ENCODE peak calls at places on chromosomes 3 and 15, in six cellular contexts. One of them, this sample, is unnamed.

GRCh38 chr3:192652731-192653130 is 74.6 kb downstream of the FGF12 start:
- DNase-seq in activated CD8-positive, alpha-beta T cell treated with anti-CD3 and anti-CD28 coated beads, Interleukin-2, amount 10 ng/mL, durations not matched to agents 7 days and 5 days: no peak
- DNase-seq in ELR: peak; percentile 2
- DNase-seq in HS-5: no peak
- DNase-seq in substantia nigra: no peak
- DNase-seq in psoas muscle: no peak
- DNase-seq in this sample: no peak

GRCh38 chr15:83626171-83626802 is 27.6 kb upstream of the ADAMTSL3 start:
- DNase-seq in activated CD8-positive, alpha-beta T cell treated with anti-CD3 and anti-CD28 coated beads, Interleukin-2, amount 10 ng/mL, durations not matched to agents 7 days and 5 days: no peak
- DNase-seq in ELR: peak; percentile 25
- DNase-seq in HS-5: peak; percentile 34
- DNase-seq in substantia nigra: no peak
- DNase-seq in psoas muscle: no peak
- DNase-seq in this sample: no peak

GRCh38 chr15:90864507-90864906 is 3.9 kb upstream of the FURIN start:
- DNase-seq in activated CD8-positive, alpha-beta T cell treated with anti-CD3 and anti-CD28 coated beads, Interleukin-2, amount 10 ng/mL, durations not matched to agents 7 days and 5 days: no peak
- DNase-seq in ELR: peak; percentile 49
- DNase-seq in HS-5: no peak
- DNase-seq in substantia nigra: no peak
- DNase-seq in psoas muscle: no peak
- DNase-seq in this sample: no peak

GRCh38 chr3:188296761-188297689 is 143.1 kb downstream of the LPP start:
- DNase-seq in activated CD8-positive, alpha-beta T cell treated with anti-CD3 and anti-CD28 coated beads, Interleukin-2, amount 10 ng/mL, durations not matched to agents 7 days and 5 days: no peak
- DNase-seq in ELR: peak; percentile 87
- DNase-seq in HS-5: peak; percentile 82
- DNase-seq in substantia nigra: no peak
- DNase-seq in psoas muscle: no peak
- DNase-seq in this sample: no peak

GRCh38 chr3:193826126-193826795 is 233.3 kb downstream of the OPA1 start:
- DNase-seq in activated CD8-positive, alpha-beta T cell treated with anti-CD3 and anti-CD28 coated beads, Interleukin-2, amount 10 ng/mL, durations not matched to agents 7 days and 5 days: no peak
- DNase-seq in ELR: peak; percentile 56
- DNase-seq in HS-5: peak; percentile 26
- DNase-seq in substantia nigra: peak; percentile 6
- DNase-seq in psoas muscle: peak; percentile 65
- DNase-seq in this sample: no peak

GRCh38 chr3:13266005-13266404 is 154.1 kb downstream of the NUP210 start:
- DNase-seq in activated CD8-positive, alpha-beta T cell treated with anti-CD3 and anti-CD28 coated beads, Interleukin-2, amount 10 ng/mL, durations not matched to agents 7 days and 5 days: no peak
- DNase-seq in ELR: no peak
- DNase-seq in HS-5: no peak
- DNase-seq in substantia nigra: no peak
- DNase-seq in psoas muscle: peak; percentile 19
- DNase-seq in this sample: no peak

GRCh38 chr15:44726136-44726535 is 10.2 kb upstream of the TRIM69 start:
- DNase-seq in activated CD8-positive, alpha-beta T cell treated with anti-CD3 and anti-CD28 coated beads, Interleukin-2, amount 10 ng/mL, durations not matched to agents 7 days and 5 days: peak; percentile 51
- DNase-seq in ELR: no peak
- DNase-seq in HS-5: no peak
- DNase-seq in substantia nigra: no peak
- DNase-seq in psoas muscle: no peak
- DNase-seq in this sample: peak; percentile 14

GRCh38 chr15:54082836-54083492 is 104.7 kb downstream of the UNC13C start:
- DNase-seq in activated CD8-positive, alpha-beta T cell treated with anti-CD3 and anti-CD28 coated beads, Interleukin-2, amount 10 ng/mL, durations not matched to agents 7 days and 5 days: peak; percentile 25
- DNase-seq in ELR: no peak
- DNase-seq in HS-5: no peak
- DNase-seq in substantia nigra: no peak
- DNase-seq in psoas muscle: no peak
- DNase-seq in this sample: peak; percentile 16

GRCh38 chr3:183114779-183115178 is 15.5 kb upstream of the MCCC1 start:
- DNase-seq in activated CD8-positive, alpha-beta T cell treated with anti-CD3 and anti-CD28 coated beads, Interleukin-2, amount 10 ng/mL, durations not matched to agents 7 days and 5 days: no peak
- DNase-seq in ELR: no peak
- DNase-seq in HS-5: no peak
- DNase-seq in substantia nigra: no peak
- DNase-seq in psoas muscle: no peak
- DNase-seq in this sample: no peak

GRCh38 chr3:67290424-67290823 is 292.3 kb downstream of the KBTBD8 start:
- DNase-seq in activated CD8-positive, alpha-beta T cell treated with anti-CD3 and anti-CD28 coated beads, Interleukin-2, amount 10 ng/mL, durations not matched to agents 7 days and 5 days: no peak
- DNase-seq in ELR: no peak
- DNase-seq in HS-5: no peak
- DNase-seq in substantia nigra: peak; percentile 4
- DNase-seq in psoas muscle: no peak
- DNase-seq in this sample: no peak

GRCh38 chr3:38662544-38662943 is 13.1 kb upstream of the SCN5A start:
- DNase-seq in activated CD8-positive, alpha-beta T cell treated with anti-CD3 and anti-CD28 coated beads, Interleukin-2, amount 10 ng/mL, durations not matched to agents 7 days and 5 days: no peak
- DNase-seq in ELR: peak; percentile 63
- DNase-seq in HS-5: peak; percentile 32
- DNase-seq in substantia nigra: no peak
- DNase-seq in psoas muscle: no peak
- DNase-seq in this sample: peak; percentile 7

GRCh38 chr3:52220380-52221026 is 4.9 kb downstream of the TLR9 start:
- DNase-seq in activated CD8-positive, alpha-beta T cell treated with anti-CD3 and anti-CD28 coated beads, Interleukin-2, amount 10 ng/mL, durations not matched to agents 7 days and 5 days: peak; percentile 93
- DNase-seq in ELR: peak; percentile 77
- DNase-seq in HS-5: no peak
- DNase-seq in substantia nigra: peak; percentile 84
- DNase-seq in psoas muscle: peak; percentile 93
- DNase-seq in this sample: peak; percentile 80